ENCODE peak calls at places on chromosomes 3 and 15, in six cellular contexts. P is tibial nerve, H is MM.1S, E is heart right ventricle, L is stomach, Y is body of pancreas. S is an unnamed sample.
A peak's percentile ranks its signal among the peaks of the same experiment; 100 is the strongest.

GRCh38 chr3:106609666-106610301 is 741.0 kb upstream of the CBLB start:
- DNase-seq in P (peak; percentile 22), H (peak; percentile 67), E (no peak), L (peak; percentile 30), Y (peak; percentile 67), S (peak; percentile 68)

GRCh38 chr3:161689699-161690098 is 193.1 kb downstream of the OTOL1 start:
- DNase-seq in P (no peak), H (no peak), E (no peak), L (no peak), Y (no peak), S (no peak)

GRCh38 chr3:65291448-65292091 is 603.8 kb upstream of the ADAMTS9 start:
- DNase-seq in P (no peak), H (no peak), E (no peak), L (no peak), Y (peak; percentile 14), S (peak; percentile 8)

GRCh38 chr15:38551720-38552627 is 12.6 kb downstream of the RASGRP1 start:
- DNase-seq in P (no peak), H (no peak), E (no peak), L (no peak), Y (no peak), S (no peak)

GRCh38 chr3:117407317-117407716 is 697.7 kb downstream of the TUSC7 start:
- DNase-seq in P (no peak), H (peak; percentile 35), E (no peak), L (no peak), Y (no peak), S (peak; percentile 44)

GRCh38 chr15:87354661-87355410 is 901.7 kb downstream of the NTRK3 start:
- DNase-seq in P (no peak), H (no peak), E (no peak), L (no peak), Y (no peak), S (peak; percentile 87)

GRCh38 chr3:161177996-161178395 is 43.1 kb upstream of the NMD3 start:
- DNase-seq in P (no peak), H (no peak), E (no peak), L (no peak), Y (no peak), S (no peak)

GRCh38 chr15:69082041-69082502 is 67.6 kb downstream of the NOX5 start:
- DNase-seq in P (no peak), H (no peak), E (no peak), L (no peak), Y (peak; percentile 19), S (no peak)

GRCh38 chr3:48863122-48863521 is 15.4 kb upstream of the PRKAR2A start:
- DNase-seq in P (no peak), H (no peak), E (no peak), L (no peak), Y (no peak), S (peak; percentile 70)

GRCh38 chr3:195270350-195271115 is 426 bp downstream of the XXYLT1 start:
- DNase-seq in P (no peak), H (peak; percentile 82), E (peak; percentile 41), L (no peak), Y (peak; percentile 74), S (peak; percentile 49)

GRCh38 chr15:51625236-51625635 is 2.7 kb upstream of the DMXL2 start:
- DNase-seq in P (no peak), H (peak; percentile 53), E (no peak), L (no peak), Y (no peak), S (no peak)

GRCh38 chr3:135125171-135125801 is 330.2 kb downstream of the EPHB1 start:
- DNase-seq in P (no peak), H (peak; percentile 39), E (no peak), L (no peak), Y (no peak), S (peak; percentile 21)

GRCh38 chr15:69164807-69165636 is 4.6 kb downstream of the GLCE start:
- DNase-seq in P (no peak), H (no peak), E (no peak), L (no peak), Y (no peak), S (peak; percentile 67)

GRCh38 chr3:57556459-57557087 is 499 bp downstream of the PDE12 start:
- DNase-seq in P (no peak), H (peak; percentile 13), E (peak; percentile 36), L (peak; percentile 39), Y (peak; percentile 37), S (no peak)

GRCh38 chr3:40642812-40643211 is 118.1 kb downstream of the ZNF621 start:
- DNase-seq in P (no peak), H (no peak), E (no peak), L (no peak), Y (no peak), S (no peak)

GRCh38 chr3:174355505-174355904 is 503.6 kb upstream of the NAALADL2 start:
- DNase-seq in P (no peak), H (peak; percentile 54), E (no peak), L (no peak), Y (no peak), S (peak; percentile 45)

GRCh38 chr3:111541911-111542483 is at the start of gene CD96:
- DNase-seq in P (no peak), H (no peak), E (no peak), L (peak; percentile 27), Y (peak; percentile 28), S (no peak)

GRCh38 chr3:16286161-16286560 is 21.1 kb downstream of the OXNAD1 start:
- DNase-seq in P (no peak), H (no peak), E (no peak), L (no peak), Y (peak; percentile 18), S (peak; percentile 15)

GRCh38 chr3:15220056-15220455 is 14.0 kb downstream of the CAPN7 start:
- DNase-seq in P (no peak), H (no peak), E (no peak), L (no peak), Y (no peak), S (peak; percentile 59)

GRCh38 chr3:15218689-15219088 is 12.6 kb downstream of the CAPN7 start:
- DNase-seq in P (no peak), H (no peak), E (no peak), L (no peak), Y (no peak), S (no peak)

GRCh38 chr3:15215996-15216395 is 9.9 kb downstream of the CAPN7 start:
- DNase-seq in P (no peak), H (no peak), E (no peak), L (no peak), Y (no peak), S (no peak)

GRCh38 chr3:15217011-15217671 is 11.1 kb downstream of the CAPN7 start:
- DNase-seq in P (no peak), H (no peak), E (no peak), L (no peak), Y (no peak), S (no peak)

GRCh38 chr3:15217841-15218267 is 11.8 kb downstream of the CAPN7 start:
- DNase-seq in P (no peak), H (no peak), E (no peak), L (no peak), Y (no peak), S (no peak)
- TF ChIP-seq CTCF in P (no peak), H (no peak), E (no peak), L (no peak), Y (no peak), S (no peak)

GRCh38 chr3:81483046-81483445 is 278.4 kb downstream of the GBE1 start:
- DNase-seq in P (no peak), H (no peak), E (no peak), L (no peak), Y (no peak), S (no peak)
- H3K4me3 ChIP-seq in P (no peak overlapping the region), H (no peak overlapping the region), E (no peak overlapping the region), L (no peak overlapping the region), Y (no peak overlapping the region), S (no peak overlapping the region)

GRCh38 chr3:50095352-50095998 is 6.8 kb downstream of the RBM5 start:
- DNase-seq in P (no peak), H (no peak), E (no peak), L (no peak), Y (no peak), S (no peak)

GRCh38 chr3:50102558-50102957 is 13.8 kb downstream of the RBM5 start:
- DNase-seq in P (no peak), H (no peak), E (no peak), L (no peak), Y (no peak), S (no peak)

DNA sequence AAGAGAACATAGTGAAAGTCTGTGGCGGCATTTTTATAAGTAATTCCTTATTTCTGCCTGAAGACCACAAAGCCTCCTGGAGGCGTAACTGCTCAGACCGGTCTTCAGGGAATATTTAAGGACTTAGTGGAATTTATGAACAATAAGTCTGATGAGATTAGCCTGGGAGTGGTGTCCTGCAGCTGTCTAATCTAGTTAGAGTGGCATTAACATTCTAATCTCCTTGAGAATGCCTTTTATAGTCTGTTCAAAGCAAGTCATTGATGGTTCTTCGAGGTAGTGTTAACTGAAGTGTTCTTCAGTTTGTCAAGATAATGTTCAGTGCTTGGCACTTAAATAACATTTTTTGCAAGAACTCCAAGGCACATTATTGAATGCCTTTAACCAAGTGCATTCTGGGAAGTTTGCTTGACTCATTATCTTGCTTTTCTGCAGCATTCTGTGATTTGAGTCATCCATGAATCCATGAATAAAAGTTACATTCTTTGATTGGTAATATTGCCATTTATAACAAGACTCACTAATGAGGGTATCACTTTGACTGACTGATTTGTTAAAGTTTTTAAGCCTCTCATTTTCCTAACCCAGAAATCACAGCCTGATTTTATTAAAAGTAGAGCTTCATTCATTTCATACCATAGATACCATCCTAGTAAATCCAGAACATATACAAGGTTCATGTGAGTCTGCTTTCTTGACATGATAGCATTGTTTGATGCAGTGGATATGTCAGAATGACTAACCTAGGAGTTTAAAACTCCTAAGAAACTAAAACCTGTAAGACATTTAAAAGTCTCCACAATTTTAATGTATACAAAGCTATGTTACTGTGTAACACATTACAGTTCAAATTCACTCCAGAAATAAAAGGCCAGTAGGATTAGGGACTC is 12.5 kb downstream of the RBM5 start:
- DNase-seq in P (no peak), H (no peak), E (no peak), L (no peak), Y (no peak), S (no peak)
- H3K36me3 ChIP-seq in P (peaks cover 7% of the 10 kb centered on the region), H (peaks cover 40% of the 10 kb centered on the region), E (peaks cover 6% of the 10 kb centered on the region), L (peaks cover 100% of the 10 kb centered on the region), Y (peaks cover 65% of the 10 kb centered on the region), S (peaks cover 21% of the 10 kb centered on the region)

GRCh38 chr3:44420676-44421075 is 56.8 kb downstream of the ZNF445 start:
- DNase-seq in P (no peak), H (no peak), E (no peak), L (no peak), Y (no peak), S (no peak)

GRCh38 chr3:44419923-44420650 is 57.4 kb downstream of the ZNF445 start:
- DNase-seq in P (no peak), H (no peak), E (no peak), L (no peak), Y (no peak), S (no peak)

GRCh38 chr3:44419159-44419922 is 58.1 kb downstream of the ZNF445 start:
- DNase-seq in P (no peak), H (no peak), E (no peak), L (no peak), Y (no peak), S (no peak)

GRCh38 chr3:44416031-44417030 is 61.1 kb downstream of the ZNF445 start:
- DNase-seq in P (no peak), H (no peak), E (no peak), L (no peak), Y (no peak), S (no peak)

DNA sequence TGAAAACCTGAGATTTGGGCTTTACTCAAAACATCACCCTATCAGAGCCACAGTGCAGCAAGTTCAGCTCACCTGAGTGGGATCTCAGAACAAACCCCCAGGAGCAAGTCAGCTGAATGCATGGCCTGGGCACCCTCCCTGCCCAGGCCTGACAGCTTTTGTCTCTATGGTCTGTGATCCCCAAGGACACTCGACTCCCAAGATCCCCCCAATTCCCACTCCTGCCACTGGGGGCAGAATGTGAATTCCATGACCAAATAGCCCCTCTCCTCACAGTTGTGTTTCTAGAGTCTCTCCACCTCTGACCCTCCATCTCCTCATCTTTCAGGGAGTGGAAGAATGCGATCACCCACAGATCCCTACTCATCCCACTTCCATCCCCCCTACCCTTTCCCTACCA is 58.9 kb downstream of the ZNF445 start:
- DNase-seq in P (no peak), H (no peak), E (no peak), L (no peak), Y (no peak), S (no peak)
- TF ChIP-seq CTCF in P (no peak), H (no peak), E (no peak), L (no peak), Y (no peak), S (peak; percentile 22)